ENCODE peak calls at places on chromosomes 3 and 15, in nine cellular contexts. S, N, R, U, J, I, M, P and K are unnamed samples.

GRCh38 chr15:75675579-75676404 is 28.1 kb downstream of the SNX33 start:
- DNase-seq in S (no peak), N (no peak), R (no peak), U (no peak), J (no peak), I (no peak), M (no peak), P (no peak), K (no peak)

GRCh38 chr3:81214626-81215025 is 546.8 kb downstream of the GBE1 start:
- DNase-seq in S (no peak), N (no peak), R (no peak), U (no peak), J (no peak), I (no peak), M (no peak), P (no peak), K (no peak)

GRCh38 chr3:120448707-120449650 is 1.8 kb downstream of the FSTL1 start:
- DNase-seq in S (no peak), N (peak), R (no peak), U (no peak), J (no peak), I (peak), M (no peak), P (peak), K (peak)

GRCh38 chr3:193948459-193948858 is 187.5 kb upstream of the HES1 start:
- DNase-seq in S (no peak), N (no peak), R (no peak), U (no peak), J (no peak), I (no peak), M (no peak), P (no peak), K (no peak)

GRCh38 chr3:148433665-148434064 is 264.0 kb upstream of the AGTR1 start:
- DNase-seq in S (no peak), N (no peak), R (no peak), U (no peak), J (no peak), I (no peak), M (no peak), P (no peak), K (no peak)

GRCh38 chr15:57684491-57685184 is 21.9 kb upstream of the POLR2M start:
- DNase-seq in S (no peak), N (no peak), R (peak), U (no peak), J (no peak), I (no peak), M (no peak), P (no peak), K (no peak)

GRCh38 chr15:59186501-59186900 is 20.1 kb upstream of the LDHAL6B start:
- DNase-seq in S (no peak), N (no peak), R (no peak), U (no peak), J (no peak), I (no peak), M (no peak), P (no peak), K (no peak)

GRCh38 chr3:146165844-146166243 is 4.9 kb upstream of the PLOD2 start:
- DNase-seq in S (no peak), N (no peak), R (no peak), U (no peak), J (no peak), I (no peak), M (no peak), P (no peak), K (no peak)

GRCh38 chr3:27078246-27078913 is 290.8 kb downstream of the NEK10 start:
- DNase-seq in S (no peak), N (no peak), R (no peak), U (no peak), J (no peak), I (no peak), M (no peak), P (peak), K (no peak)

GRCh38 chr3:27079427-27080105 is 289.6 kb downstream of the NEK10 start:
- DNase-seq in S (no peak), N (no peak), R (no peak), U (no peak), J (no peak), I (peak), M (no peak), P (no peak), K (no peak)

GRCh38 chr3:27076815-27077630 is 292.2 kb downstream of the NEK10 start:
- DNase-seq in S (no peak), N (no peak), R (no peak), U (no peak), J (no peak), I (no peak), M (no peak), P (no peak), K (no peak)

GRCh38 chr3:27081566-27081965 is 287.6 kb downstream of the NEK10 start:
- DNase-seq in S (no peak), N (no peak), R (no peak), U (no peak), J (no peak), I (no peak), M (no peak), P (no peak), K (no peak)

GRCh38 chr3:27080126-27080525 is 289.1 kb downstream of the NEK10 start:
- DNase-seq in S (no peak), N (no peak), R (no peak), U (no peak), J (no peak), I (no peak), M (no peak), P (no peak), K (no peak)
- H3K27ac ChIP-seq in S (no peak), N (no peak), R (no peak), U (no peak), J (no peak), I (no peak), M (no peak), P (no peak), K (no peak)

DNA sequence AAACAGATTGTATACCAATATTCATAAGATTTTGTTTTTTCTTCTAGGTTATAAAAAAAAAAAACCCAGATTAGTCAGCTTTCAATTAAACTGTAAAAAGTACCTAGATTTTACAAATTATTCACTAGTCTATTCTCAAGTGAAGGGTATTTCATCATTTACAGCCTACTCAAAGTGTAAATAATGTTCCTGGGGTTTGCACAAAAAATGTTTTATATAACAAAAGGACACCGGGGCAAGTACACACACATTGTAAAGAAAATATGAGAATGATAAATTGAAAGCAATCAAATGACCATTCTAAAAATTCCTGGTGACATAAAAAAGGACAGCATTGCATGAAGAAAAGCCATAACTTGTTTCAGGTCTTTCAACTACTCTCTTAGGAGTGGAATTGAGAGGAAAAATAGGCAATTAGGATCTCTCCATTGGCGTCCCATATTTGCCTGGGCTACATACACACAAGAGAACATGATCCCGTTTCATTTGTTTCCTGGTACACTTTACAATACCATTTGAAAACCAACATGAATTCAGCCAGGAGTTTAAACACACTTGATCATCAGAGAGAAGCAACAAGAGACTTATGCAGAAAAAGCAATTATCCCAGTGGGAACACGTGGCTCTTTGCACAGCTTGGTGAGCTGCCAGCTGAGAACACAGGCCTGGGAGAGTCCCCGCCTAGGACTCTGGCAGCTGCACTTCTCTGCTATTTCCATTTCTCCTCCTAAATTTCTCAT is 1039.2 kb downstream of the ROBO1 start:
- DNase-seq in S (peak), N (peak), R (peak), U (peak), J (no peak), I (no peak), M (no peak), P (peak), K (no peak)
- TF ChIP-seq POLR2AphosphoS5 in S (no peak), N (no peak), R (no peak), U (no peak), J (no peak), I (no peak), M (no peak), P (no peak), K (no peak)

GRCh38 chr3:112560330-112560729 is 1.4 kb downstream of the ATG3 start:
- DNase-seq in S (no peak), N (no peak), R (no peak), U (no peak), J (no peak), I (no peak), M (no peak), P (no peak), K (no peak)
- H3K4me3 ChIP-seq in S (peak), N (peak), R (peak), U (peak), J (peak), I (peak), M (peak), P (peak), K (peak)

DNA sequence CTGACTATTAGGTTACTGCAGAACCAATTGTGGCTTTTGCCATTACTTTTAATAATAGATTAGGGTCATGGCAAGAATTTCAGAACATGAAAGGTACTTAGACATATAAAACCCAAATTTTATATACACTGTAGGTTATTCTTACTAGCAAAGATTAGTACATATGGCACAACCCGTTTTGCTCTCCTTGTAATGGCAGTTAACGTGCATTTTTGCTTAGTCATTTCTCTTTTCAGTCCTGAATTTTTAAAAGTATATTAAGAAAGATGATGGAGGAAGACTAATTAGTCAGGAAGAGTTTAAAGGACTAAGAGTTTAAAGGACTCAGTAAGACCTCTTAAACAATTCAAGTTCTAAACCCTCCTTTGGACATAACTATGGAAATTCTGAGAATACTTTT is 114.0 kb downstream of the PEAK1 start:
- DNase-seq in S (no peak), N (no peak), R (no peak), U (no peak), J (no peak), I (no peak), M (no peak), P (no peak), K (no peak)
- H3K27ac ChIP-seq in S (no peak), N (no peak), R (no peak), U (no peak), J (no peak), I (no peak), M (peak), P (no peak), K (no peak)

GRCh38 chr3:187263270-187263669 is 28.3 kb downstream of the MASP1 start:
- DNase-seq in S (no peak), N (no peak), R (no peak), U (no peak), J (no peak), I (peak), M (no peak), P (no peak), K (no peak)
- TF ChIP-seq POLR2AphosphoS5 in S (no peak), N (no peak), R (no peak), U (no peak), J (no peak), I (no peak), M (no peak), P (no peak), K (peak)

GRCh38 chr3:153760952-153761351 is 360.2 kb upstream of the ARHGEF26 start:
- DNase-seq in S (no peak), N (no peak), R (no peak), U (no peak), J (no peak), I (no peak), M (no peak), P (no peak), K (no peak)
- H3K4me3 ChIP-seq in S (no peak), N (no peak), R (no peak), U (no peak), J (no peak), I (no peak), M (no peak), P (no peak), K (no peak)

GRCh38 chr15:31346367-31347066 is 19.9 kb downstream of the KLF13 start:
- DNase-seq in S (no peak), N (no peak), R (no peak), U (no peak), J (no peak), I (no peak), M (no peak), P (no peak), K (no peak)
- H3K27ac ChIP-seq in S (no peak), N (peak), R (peak), U (no peak), J (peak), I (no peak), M (no peak), P (no peak), K (peak)

GRCh38 chr15:64859226-64859625 is 17.5 kb downstream of the PLEKHO2 start:
- DNase-seq in S (no peak), N (no peak), R (no peak), U (no peak), J (no peak), I (no peak), M (no peak), P (no peak), K (no peak)
- TF ChIP-seq POLR2AphosphoS5 in S (no peak), N (no peak), R (no peak), U (no peak), J (no peak), I (no peak), M (no peak), P (no peak), K (no peak)